ENCODE peak calls at places on chromosomes 2 and 18, in four cellular contexts. D, S, U and Q are unnamed samples.

GRCh38 chr2:176130153-176130916 is 830 bp downstream of the HOXD8 start:
- DNase-seq in U (no peak), D (peak), S (peak), Q (peak)

GRCh38 chr2:128444816-128445532 is 126.3 kb upstream of the HS6ST1 start:
- DNase-seq in D (peak), U (no peak), S (no peak), Q (no peak)

GRCh38 chr2:47404356-47404755 is 1.4 kb downstream of the MSH2 start:
- DNase-seq in S (no peak), D (no peak), U (no peak), Q (no peak)

GRCh38 chr18:21740474-21740723 is 193 bp upstream of the MIB1 start:
- DNase-seq in U (peak), D (peak), S (no peak), Q (no peak)

GRCh38 chr2:199455533-199456382 is 2.0 kb downstream of the SATB2 start:
- DNase-seq in U (no peak), S (peak), D (peak), Q (no peak)

GRCh38 chr2:144130551-144130950 is 389.4 kb downstream of the ZEB2 start:
- DNase-seq in S (no peak), U (no peak), D (no peak), Q (no peak)

GRCh38 chr2:2812117-2812516 is 481.0 kb upstream of the MYT1L start:
- DNase-seq in D (peak), S (no peak), U (no peak), Q (no peak)

GRCh38 chr2:231932985-231933915 is 7.1 kb upstream of the NPPC start:
- DNase-seq in U (no peak), D (no peak), S (no peak), Q (no peak)

GRCh38 chr2:149931486-149931885 is 343.9 kb upstream of the MMADHC start:
- DNase-seq in U (no peak), D (no peak), S (no peak), Q (no peak)

GRCh38 chr2:223835701-223836532 is 1.5 kb downstream of the AP1S3 start:
- DNase-seq in D (no peak), S (no peak), U (no peak), Q (no peak)

GRCh38 chr2:39469807-39470206 is 32.7 kb upstream of the MAP4K3 start:
- DNase-seq in S (no peak), U (peak), D (no peak), Q (peak)

GRCh38 chr2:28958689-28959088 is 22.4 kb upstream of the TOGARAM2 start:
- DNase-seq in D (no peak), U (peak), S (peak), Q (peak)

GRCh38 chr2:202883987-202884675 is 12.6 kb upstream of the ICA1L start:
- DNase-seq in S (no peak), U (no peak), D (no peak), Q (peak)

GRCh38 chr18:69590150-69590549 is 189.5 kb downstream of the DOK6 start:
- DNase-seq in S (no peak), D (no peak), U (no peak), Q (no peak)

GRCh38 chr2:4576075-4576474 is 872.7 kb downstream of the DCDC2C start:
- DNase-seq in S (no peak), D (no peak), U (no peak), Q (no peak)

GRCh38 chr2:165950438-165950837 is 3.1 kb downstream of the TTC21B start:
- DNase-seq in U (no peak), S (no peak), D (no peak), Q (no peak)

GRCh38 chr2:96092896-96093295 is 23.5 kb downstream of the ADRA2B start:
- DNase-seq in U (no peak), S (no peak), D (no peak), Q (no peak)

GRCh38 chr2:181239400-181239799 is 217.8 kb upstream of the ITGA4 start:
- DNase-seq in D (no peak), S (no peak), U (no peak), Q (no peak)

GRCh38 chr18:8389391-8390340 is 219.6 kb upstream of the RAB12 start:
- DNase-seq in U (peak), S (peak), D (peak), Q (peak)

GRCh38 chr2:78162202-78162601 is 640.0 kb upstream of the LRRTM4 start:
- DNase-seq in D (no peak), S (no peak), U (no peak), Q (no peak)

GRCh38 chr2:134426721-134427120 is 172.8 kb downstream of the MGAT5 start:
- DNase-seq in D (no peak), U (no peak), S (no peak), Q (no peak)

GRCh38 chr2:109419960-109420370 is 193.8 kb downstream of the SEPTIN10 start:
- DNase-seq in D (peak), S (peak), U (no peak), Q (no peak)

GRCh38 chr18:8416212-8417019 is 192.8 kb upstream of the RAB12 start:
- DNase-seq in U (no peak), D (no peak), S (peak), Q (no peak)

GRCh38 chr2:170505631-170506270 is 209.4 kb upstream of the SP5 start:
- DNase-seq in S (no peak), U (peak), D (peak), Q (peak)

GRCh38 chr2:184532541-184532940 is 65.8 kb upstream of the ZNF804A start:
- DNase-seq in S (no peak), U (no peak), D (no peak), Q (no peak)

GRCh38 chr2:200618590-200619021 is 32.8 kb downstream of the AOX1 start:
- DNase-seq in U (no peak), D (no peak), S (no peak), Q (no peak)

GRCh38 chr2:113136828-113137775 is 9.7 kb downstream of the IL1RN start:
- DNase-seq in S (peak), U (no peak), D (no peak), Q (peak)

GRCh38 chr18:9446839-9447238 is 28.5 kb upstream of the RALBP1 start:
- DNase-seq in D (no peak), U (no peak), S (no peak), Q (no peak)